ENCODE peak calls at places on chromosome 13, in seven cellular contexts. One of them, this sample, is unnamed.

GRCh38 chr13:73608157-73608516 is 526.1 kb downstream of the KLF12 start:
- DNase-seq in heart left ventricle: no peak
- DNase-seq in H9: no peak
- DNase-seq in heart right ventricle: no peak
- DNase-seq in Panc1: no peak
- DNase-seq in psoas muscle: no peak
- DNase-seq in HFFc6: no peak
- DNase-seq in this sample: no peak

GRCh38 chr13:29903524-29903923 is 53.1 kb upstream of the UBL3 start:
- DNase-seq in heart left ventricle: no peak
- DNase-seq in H9: no peak
- DNase-seq in heart right ventricle: no peak
- DNase-seq in Panc1: no peak
- DNase-seq in psoas muscle: no peak
- DNase-seq in HFFc6: no peak
- DNase-seq in this sample: no peak

GRCh38 chr13:89407357-89407756 is 1736.2 kb downstream of the SLITRK5 start:
- DNase-seq in heart left ventricle: no peak
- DNase-seq in H9: no peak
- DNase-seq in heart right ventricle: no peak
- DNase-seq in Panc1: no peak
- DNase-seq in psoas muscle: no peak
- DNase-seq in HFFc6: no peak
- DNase-seq in this sample: no peak

GRCh38 chr13:44651724-44652123 is 75.6 kb upstream of the TSC22D1 start:
- DNase-seq in heart left ventricle: no peak
- DNase-seq in H9: no peak
- DNase-seq in heart right ventricle: no peak
- DNase-seq in Panc1: no peak
- DNase-seq in psoas muscle: no peak
- DNase-seq in HFFc6: no peak
- DNase-seq in this sample: no peak

GRCh38 chr13:37340911-37341670 is 235.6 kb upstream of the CSNK1A1L start:
- DNase-seq in heart left ventricle: no peak
- DNase-seq in H9: no peak
- DNase-seq in heart right ventricle: no peak
- DNase-seq in Panc1: no peak
- DNase-seq in psoas muscle: no peak
- DNase-seq in HFFc6: no peak
- DNase-seq in this sample: no peak

GRCh38 chr13:51814825-51815650 is 11.1 kb upstream of the DHRS12 start:
- DNase-seq in heart left ventricle: peak
- DNase-seq in H9: peak
- DNase-seq in heart right ventricle: no peak
- DNase-seq in Panc1: no peak
- DNase-seq in psoas muscle: peak
- DNase-seq in HFFc6: peak
- DNase-seq in this sample: no peak

GRCh38 chr13:65085977-65086376 is 2144.2 kb downstream of the PCDH9 start:
- DNase-seq in heart left ventricle: no peak
- DNase-seq in H9: no peak
- DNase-seq in heart right ventricle: no peak
- DNase-seq in Panc1: no peak
- DNase-seq in psoas muscle: no peak
- DNase-seq in HFFc6: no peak
- DNase-seq in this sample: no peak

GRCh38 chr13:104315606-104316005 is 1249.4 kb upstream of the SLC10A2 start:
- DNase-seq in heart left ventricle: no peak
- DNase-seq in H9: no peak
- DNase-seq in heart right ventricle: no peak
- DNase-seq in Panc1: peak
- DNase-seq in psoas muscle: no peak
- DNase-seq in HFFc6: peak
- DNase-seq in this sample: no peak

GRCh38 chr13:100163375-100163774 is 74.5 kb downstream of the PCCA start:
- DNase-seq in heart left ventricle: no peak
- DNase-seq in H9: no peak
- DNase-seq in heart right ventricle: no peak
- DNase-seq in Panc1: no peak
- DNase-seq in psoas muscle: no peak
- DNase-seq in HFFc6: no peak
- DNase-seq in this sample: no peak

GRCh38 chr13:83350569-83350968 is 531.7 kb downstream of the SLITRK1 start:
- DNase-seq in heart left ventricle: no peak
- DNase-seq in H9: no peak
- DNase-seq in heart right ventricle: no peak
- DNase-seq in Panc1: peak
- DNase-seq in psoas muscle: no peak
- DNase-seq in HFFc6: peak
- DNase-seq in this sample: no peak

GRCh38 chr13:36666482-36667264 is 7.1 kb upstream of the SERTM1 start:
- DNase-seq in heart left ventricle: no peak
- DNase-seq in H9: no peak
- DNase-seq in heart right ventricle: no peak
- DNase-seq in Panc1: no peak
- DNase-seq in psoas muscle: no peak
- DNase-seq in HFFc6: no peak
- DNase-seq in this sample: no peak

GRCh38 chr13:75803175-75803611 is 167.1 kb downstream of the LMO7 start:
- DNase-seq in heart left ventricle: no peak
- DNase-seq in H9: peak
- DNase-seq in heart right ventricle: no peak
- DNase-seq in Panc1: no peak
- DNase-seq in psoas muscle: no peak
- DNase-seq in HFFc6: no peak
- DNase-seq in this sample: no peak

GRCh38 chr13:110644892-110645521 is 29.7 kb downstream of the NAXD start:
- DNase-seq in heart left ventricle: peak
- DNase-seq in H9: peak
- DNase-seq in heart right ventricle: peak
- DNase-seq in Panc1: no peak
- DNase-seq in psoas muscle: peak
- DNase-seq in HFFc6: peak
- DNase-seq in this sample: no peak

GRCh38 chr13:49936943-49937273 is 768 bp upstream of the SPRYD7 start:
- DNase-seq in heart left ventricle: no peak
- DNase-seq in H9: peak
- DNase-seq in heart right ventricle: peak
- DNase-seq in Panc1: no peak
- DNase-seq in psoas muscle: no peak
- DNase-seq in HFFc6: no peak
- DNase-seq in this sample: no peak

GRCh38 chr13:27401210-27401609 is 23.2 kb upstream of the GTF3A start:
- DNase-seq in heart left ventricle: peak
- DNase-seq in H9: no peak
- DNase-seq in heart right ventricle: peak
- DNase-seq in Panc1: no peak
- DNase-seq in psoas muscle: peak
- DNase-seq in HFFc6: no peak
- DNase-seq in this sample: no peak

DNA sequence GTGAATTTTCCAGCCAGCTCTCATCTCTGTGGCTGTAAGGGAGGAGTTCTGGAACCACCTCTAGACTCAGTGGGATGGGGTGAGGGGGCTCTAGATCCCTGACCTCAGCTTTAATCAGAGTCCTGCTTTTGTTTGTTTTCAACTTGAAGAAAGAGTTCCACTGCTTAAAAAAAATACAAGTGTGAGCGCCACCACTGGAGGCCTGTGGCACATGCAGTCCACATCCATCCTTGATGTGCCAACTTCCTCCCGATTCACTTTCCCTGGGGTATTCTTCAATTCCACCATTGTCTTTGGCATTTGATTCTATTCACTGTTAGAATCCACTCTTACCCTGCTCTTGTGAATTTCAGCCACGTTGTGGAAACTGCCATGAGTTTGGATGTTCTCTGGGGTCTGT is 62.4 kb upstream of the GJB6 start:
- DNase-seq in heart left ventricle: no peak
- DNase-seq in H9: peak
- DNase-seq in heart right ventricle: no peak
- DNase-seq in Panc1: no peak
- DNase-seq in psoas muscle: no peak
- DNase-seq in HFFc6: no peak
- DNase-seq in this sample: no peak
- TF ChIP-seq CTCF in heart left ventricle: no peak
- TF ChIP-seq CTCF in H9: peak
- TF ChIP-seq CTCF in heart right ventricle: no peak
- TF ChIP-seq CTCF in Panc1: no peak
- TF ChIP-seq CTCF in psoas muscle: no peak
- TF ChIP-seq CTCF in HFFc6: peak
- TF ChIP-seq CTCF in this sample: no peak

DNA sequence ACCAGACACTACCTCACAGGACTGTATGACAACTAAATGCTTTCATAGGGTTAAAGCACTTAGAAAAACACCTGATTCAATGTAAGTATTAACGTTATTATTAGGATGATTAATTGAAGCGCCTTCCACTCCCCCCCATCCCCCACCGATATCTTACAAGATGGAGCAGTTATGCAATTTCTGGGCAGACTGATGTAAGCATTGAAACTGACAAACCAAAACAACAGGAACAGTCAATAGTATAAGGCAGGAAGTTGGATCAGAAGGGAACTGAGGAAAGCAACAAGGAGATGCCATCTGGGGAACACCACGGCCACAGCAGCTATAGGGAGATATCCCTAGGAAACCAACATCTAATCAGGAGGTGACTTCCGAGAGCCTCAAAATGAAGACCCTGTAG is 3.8 kb downstream of the LCP1 start:
- DNase-seq in heart left ventricle: no peak
- DNase-seq in H9: no peak
- DNase-seq in heart right ventricle: no peak
- DNase-seq in Panc1: no peak
- DNase-seq in psoas muscle: no peak
- DNase-seq in HFFc6: no peak
- DNase-seq in this sample: no peak
- TF ChIP-seq CTCF in heart left ventricle: no peak
- TF ChIP-seq CTCF in H9: no peak
- TF ChIP-seq CTCF in heart right ventricle: no peak
- TF ChIP-seq CTCF in Panc1: no peak
- TF ChIP-seq CTCF in psoas muscle: no peak
- TF ChIP-seq CTCF in HFFc6: no peak
- TF ChIP-seq CTCF in this sample: no peak

GRCh38 chr13:23711355-23711754 is 141.1 kb downstream of the TNFRSF19 start:
- DNase-seq in heart left ventricle: no peak
- DNase-seq in H9: no peak
- DNase-seq in heart right ventricle: no peak
- DNase-seq in Panc1: no peak
- DNase-seq in psoas muscle: no peak
- DNase-seq in HFFc6: no peak
- DNase-seq in this sample: no peak

GRCh38 chr13:23707674-23708073 is 137.5 kb downstream of the TNFRSF19 start:
- DNase-seq in heart left ventricle: no peak
- DNase-seq in H9: no peak
- DNase-seq in heart right ventricle: no peak
- DNase-seq in Panc1: no peak
- DNase-seq in psoas muscle: no peak
- DNase-seq in HFFc6: peak
- DNase-seq in this sample: no peak

GRCh38 chr13:23705578-23705977 is 135.4 kb downstream of the TNFRSF19 start:
- DNase-seq in heart left ventricle: no peak
- DNase-seq in H9: no peak
- DNase-seq in heart right ventricle: no peak
- DNase-seq in Panc1: no peak
- DNase-seq in psoas muscle: no peak
- DNase-seq in HFFc6: no peak
- DNase-seq in this sample: no peak

GRCh38 chr13:23710366-23710765 is 140.2 kb downstream of the TNFRSF19 start:
- DNase-seq in heart left ventricle: no peak
- DNase-seq in H9: no peak
- DNase-seq in heart right ventricle: no peak
- DNase-seq in Panc1: no peak
- DNase-seq in psoas muscle: no peak
- DNase-seq in HFFc6: no peak
- DNase-seq in this sample: no peak

DNA sequence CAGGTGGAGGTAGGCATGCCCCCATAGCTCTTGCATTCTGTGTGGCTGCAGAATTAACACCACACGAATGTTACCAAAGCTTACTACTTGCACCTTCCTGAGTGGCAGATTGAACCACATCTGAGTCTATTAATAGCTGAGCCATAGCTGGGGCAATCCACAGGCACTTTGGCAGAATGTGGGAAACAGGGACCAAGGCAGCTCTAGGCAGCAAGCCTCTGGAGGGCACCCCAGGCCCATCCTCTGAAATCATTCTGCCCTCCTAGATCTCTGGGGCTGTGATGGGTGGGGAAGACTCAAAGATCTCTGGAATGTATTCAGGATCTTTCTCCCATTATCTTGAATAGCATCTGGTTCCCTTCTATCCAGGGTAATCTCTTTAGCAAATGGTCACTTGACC is 139.3 kb downstream of the TNFRSF19 start:
- DNase-seq in heart left ventricle: peak
- DNase-seq in H9: no peak
- DNase-seq in heart right ventricle: no peak
- DNase-seq in Panc1: no peak
- DNase-seq in psoas muscle: no peak
- DNase-seq in HFFc6: peak
- DNase-seq in this sample: no peak
- TF ChIP-seq CTCF in heart left ventricle: peak
- TF ChIP-seq CTCF in H9: no peak
- TF ChIP-seq CTCF in heart right ventricle: peak
- TF ChIP-seq CTCF in Panc1: no peak
- TF ChIP-seq CTCF in psoas muscle: no peak
- TF ChIP-seq CTCF in HFFc6: peak
- TF ChIP-seq CTCF in this sample: no peak

DNA sequence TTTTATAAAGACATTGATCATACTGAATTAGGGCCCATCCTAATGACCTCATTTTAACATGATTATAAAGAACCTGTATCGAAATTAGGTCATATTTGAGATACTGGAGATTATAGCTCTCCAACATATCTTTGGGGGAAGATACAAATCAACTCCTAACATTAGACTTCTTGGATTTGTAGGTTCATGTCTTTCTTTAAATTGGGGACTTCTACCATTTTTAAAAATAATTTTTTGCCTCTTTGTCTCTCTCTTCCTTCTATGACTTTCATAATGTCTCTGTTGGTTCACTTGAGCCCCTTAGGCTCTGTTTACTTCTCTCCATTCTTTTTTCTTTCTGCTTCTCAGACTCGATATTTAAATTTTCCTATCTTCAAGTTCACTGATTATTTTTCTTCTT is 57.2 kb downstream of the RNF17 start:
- DNase-seq in heart left ventricle: no peak
- DNase-seq in H9: no peak
- DNase-seq in heart right ventricle: no peak
- DNase-seq in Panc1: no peak
- DNase-seq in psoas muscle: no peak
- DNase-seq in HFFc6: no peak
- DNase-seq in this sample: no peak
- TF ChIP-seq CTCF in heart left ventricle: no peak
- TF ChIP-seq CTCF in H9: no peak
- TF ChIP-seq CTCF in heart right ventricle: no peak
- TF ChIP-seq CTCF in Panc1: no peak
- TF ChIP-seq CTCF in psoas muscle: no peak
- TF ChIP-seq CTCF in HFFc6: no peak
- TF ChIP-seq CTCF in this sample: no peak

GRCh38 chr13:39815345-39816111 is 160.1 kb downstream of the COG6 start:
- DNase-seq in heart left ventricle: no peak
- DNase-seq in H9: no peak
- DNase-seq in heart right ventricle: no peak
- DNase-seq in Panc1: no peak
- DNase-seq in psoas muscle: no peak
- DNase-seq in HFFc6: no peak
- DNase-seq in this sample: no peak
- TF ChIP-seq CTCF in heart left ventricle: no peak
- TF ChIP-seq CTCF in H9: no peak
- TF ChIP-seq CTCF in heart right ventricle: no peak
- TF ChIP-seq CTCF in Panc1: no peak
- TF ChIP-seq CTCF in psoas muscle: no peak
- TF ChIP-seq CTCF in HFFc6: no peak
- TF ChIP-seq CTCF in this sample: no peak

This sample was measured in omental fat pad.